ENCODE peak calls at places on chromosome 13, in six cellular contexts. Y is osteoblast; V is activated CD4-positive, alpha-beta T cell treated with anti-CD3 and anti-CD28 coated beads, Interleukin-2, amount 50 U/mL, for 24 hours; J is cardiac fibroblast; M is Peyer's patch; Q is effector CD4-positive, alpha-beta T cell. K is an unnamed sample.

GRCh38 chr13:99658266-99658991 is 157.2 kb downstream of the TM9SF2 start:
- DNase-seq in Y (no peak), V (peak), J (peak), M (peak), Q (peak), K (peak)

GRCh38 chr13:62544928-62545327 is 1129.3 kb upstream of the PCDH20 start:
- DNase-seq in Y (no peak), V (no peak), J (no peak), M (no peak), Q (no peak), K (no peak)

GRCh38 chr13:43804461-43805070 is 17.8 kb upstream of the ENOX1 start:
- DNase-seq in Y (peak), V (no peak), J (peak), M (no peak), Q (peak), K (peak)

GRCh38 chr13:79384022-79384610 is 21.9 kb downstream of the RBM26 start:
- DNase-seq in Y (no peak), V (no peak), J (no peak), M (no peak), Q (no peak), K (no peak)

GRCh38 chr13:23969672-23970071 is 72.4 kb upstream of the C1QTNF9B start:
- DNase-seq in Y (no peak), V (no peak), J (no peak), M (no peak), Q (no peak), K (no peak)

GRCh38 chr13:44873486-44873885 is 115.8 kb downstream of the NUFIP1 start:
- DNase-seq in Y (no peak), V (no peak), J (no peak), M (no peak), Q (no peak), K (no peak)

GRCh38 chr13:92838786-92839185 is 387.8 kb upstream of the GPC6 start:
- DNase-seq in Y (peak), V (no peak), J (peak), M (no peak), Q (no peak), K (no peak)

GRCh38 chr13:73765651-73766384 is 368.4 kb downstream of the KLF12 start:
- DNase-seq in Y (no peak), V (peak), J (peak), M (peak), Q (peak), K (peak)

GRCh38 chr13:28347456-28348371 is 147.2 kb downstream of the FLT1 start:
- DNase-seq in Y (no peak), V (no peak), J (peak), M (no peak), Q (no peak), K (no peak)

GRCh38 chr13:80313668-80314278 is 27.2 kb downstream of the SPRY2 start:
- DNase-seq in Y (no peak), V (no peak), J (no peak), M (no peak), Q (no peak), K (no peak)

GRCh38 chr13:28340272-28340793 is 154.6 kb downstream of the FLT1 start:
- DNase-seq in Y (no peak), V (no peak), J (no peak), M (no peak), Q (no peak), K (no peak)

GRCh38 chr13:27969073-27969865 is at the start of gene CDX2:
- DNase-seq in Y (peak), V (no peak), J (no peak), M (peak), Q (no peak), K (no peak)

GRCh38 chr13:39119422-39119821 is 81.2 kb downstream of the NHLRC3 start:
- DNase-seq in Y (no peak), V (no peak), J (no peak), M (no peak), Q (no peak), K (no peak)

GRCh38 chr13:30409911-30410704 is 12.2 kb upstream of the UBE2L5 start:
- DNase-seq in Y (peak), V (no peak), J (peak), M (no peak), Q (no peak), K (no peak)

GRCh38 chr13:39224841-39225240 is 186.6 kb downstream of the NHLRC3 start:
- DNase-seq in Y (no peak), V (no peak), J (no peak), M (no peak), Q (no peak), K (no peak)

GRCh38 chr13:77584111-77584510 is 48.6 kb downstream of the SCEL start:
- DNase-seq in Y (no peak), V (no peak), J (no peak), M (no peak), Q (no peak), K (no peak)

GRCh38 chr13:83732755-83733154 is 149.5 kb downstream of the SLITRK1 start:
- DNase-seq in Y (no peak), V (no peak), J (no peak), M (no peak), Q (no peak), K (no peak)

GRCh38 chr13:79427265-79427664 is 21.2 kb upstream of the RBM26 start:
- DNase-seq in Y (no peak), V (no peak), J (no peak), M (no peak), Q (no peak), K (no peak)

GRCh38 chr13:112931028-112931934 is 37.7 kb upstream of the MCF2L start:
- DNase-seq in Y (peak), V (no peak), J (peak), M (peak), Q (no peak), K (no peak)

K was measured in effector memory CD8-positive, alpha-beta T cell.